ENCODE peak calls at places on chromosomes 2 and 18, in nine cellular contexts. S, P, O, G, T, E, U, B and I are unnamed samples. For H3K4me1, the result is how much of the 10 kb centered on the place peaks cover.

GRCh38 chr2:33788044-33788443 is 188.9 kb upstream of the FAM98A start:
- DNase-seq in G (no peak), T (no peak), P (no peak), B (no peak), S (no peak), O (no peak), U (no peak), E (no peak), I (no peak)

GRCh38 chr2:52144588-52144987 is 1112.7 kb upstream of the NRXN1 start:
- DNase-seq in U (no peak), T (no peak), S (no peak), O (no peak), B (no peak), E (no peak), G (no peak), P (no peak), I (no peak)

GRCh38 chr2:134429886-134430285 is 176.0 kb downstream of the MGAT5 start:
- DNase-seq in P (peak), G (no peak), T (no peak), U (no peak), B (no peak), O (no peak), E (no peak), S (no peak), I (no peak)

GRCh38 chr2:55048925-55049793 is 1.1 kb downstream of the RTN4 start:
- DNase-seq in B (peak), P (peak), G (peak), T (peak), S (peak), E (peak), U (peak), O (peak), I (peak)

GRCh38 chr18:26875040-26875654 is 9.6 kb upstream of the AQP4 start:
- DNase-seq in P (no peak), G (no peak), U (no peak), T (no peak), E (no peak), B (no peak), S (no peak), O (no peak), I (no peak)

GRCh38 chr2:165122521-165122920 is 81.3 kb downstream of the SCN3A start:
- DNase-seq in G (no peak), E (peak), U (no peak), T (no peak), B (no peak), O (no peak), S (no peak), P (no peak), I (no peak)

GRCh38 chr2:172270278-172271079 is 156.9 kb upstream of the ITGA6 start:
- DNase-seq in E (no peak), P (peak), S (no peak), B (peak), G (peak), T (no peak), O (no peak), U (no peak), I (no peak)

GRCh38 chr2:7468955-7469354 is 551.7 kb downstream of the RNF144A start:
- DNase-seq in O (no peak), G (no peak), B (no peak), P (no peak), U (no peak), T (no peak), E (no peak), S (no peak), I (no peak)

GRCh38 chr2:208033701-208034502 is 8.6 kb upstream of the PLEKHM3 start:
- DNase-seq in O (no peak), S (no peak), T (no peak), U (no peak), P (peak), G (peak), E (peak), B (peak), I (peak)

GRCh38 chr18:10563886-10564285 is 38.1 kb downstream of the NAPG start:
- DNase-seq in T (peak), O (no peak), U (no peak), B (no peak), G (peak), S (no peak), P (no peak), E (peak), I (no peak)

GRCh38 chr18:79952996-79953559 is 1.6 kb upstream of the SLC66A2 start:
- DNase-seq in O (no peak), E (no peak), U (no peak), T (no peak), S (no peak), B (peak), G (no peak), P (peak), I (no peak)

GRCh38 chr2:215868886-215869285 is 144.5 kb downstream of the MREG start:
- DNase-seq in B (no peak), O (no peak), P (no peak), T (no peak), U (no peak), G (no peak), E (no peak), S (no peak), I (no peak)

GRCh38 chr2:105969552-105969951 is 224.5 kb downstream of the UXS1 start:
- DNase-seq in S (no peak), P (peak), U (no peak), T (no peak), G (no peak), B (no peak), E (peak), O (no peak), I (no peak)

GRCh38 chr2:19330436-19330835 is 28.0 kb downstream of the OSR1 start:
- DNase-seq in O (no peak), S (no peak), G (no peak), P (no peak), E (no peak), B (no peak), T (no peak), U (no peak), I (no peak)

GRCh38 chr2:182994228-182994912 is 43.9 kb downstream of the NCKAP1 start:
- DNase-seq in B (no peak), T (no peak), P (no peak), U (no peak), E (no peak), G (no peak), O (no peak), S (no peak), I (no peak)

GRCh38 chr2:237934186-237934585 is 32.6 kb upstream of the UBE2F start:
- DNase-seq in S (no peak), U (no peak), P (no peak), E (no peak), G (no peak), O (no peak), B (no peak), T (no peak), I (no peak)

GRCh38 chr2:135590594-135591290 is 59.5 kb downstream of the R3HDM1 start:
- DNase-seq in U (no peak), T (no peak), B (no peak), G (no peak), E (no peak), S (no peak), O (no peak), P (no peak), I (no peak)

GRCh38 chr2:134897932-134898331 is 20.7 kb upstream of the CCNT2 start:
- DNase-seq in S (no peak), U (no peak), O (no peak), B (no peak), E (no peak), P (no peak), T (no peak), G (no peak), I (no peak)

GRCh38 chr2:7732497-7732896 is 815.3 kb downstream of the RNF144A start:
- DNase-seq in E (no peak), B (no peak), G (no peak), S (no peak), U (no peak), T (no peak), P (no peak), O (no peak), I (no peak)

GRCh38 chr18:12406376-12407111 is 1.2 kb upstream of the PRELID3A start:
- DNase-seq in T (no peak), P (no peak), O (no peak), G (no peak), U (no peak), B (no peak), S (no peak), E (no peak), I (peak)
- H3K4me3 ChIP-seq in T (no peak), P (no peak), O (no peak), G (no peak), U (no peak), B (no peak), S (no peak), E (no peak), I (no peak)

GRCh38 chr2:160753331-160753654 is 259.7 kb upstream of the RBMS1 start:
- DNase-seq in S (no peak), G (no peak), B (no peak), P (no peak), E (no peak), O (no peak), T (no peak), U (no peak), I (no peak)
- TF ChIP-seq CTCF in S (no peak), G (no peak), B (no peak), P (no peak), E (no peak), O (no peak), T (no peak), U (no peak), I (no peak)

DNA sequence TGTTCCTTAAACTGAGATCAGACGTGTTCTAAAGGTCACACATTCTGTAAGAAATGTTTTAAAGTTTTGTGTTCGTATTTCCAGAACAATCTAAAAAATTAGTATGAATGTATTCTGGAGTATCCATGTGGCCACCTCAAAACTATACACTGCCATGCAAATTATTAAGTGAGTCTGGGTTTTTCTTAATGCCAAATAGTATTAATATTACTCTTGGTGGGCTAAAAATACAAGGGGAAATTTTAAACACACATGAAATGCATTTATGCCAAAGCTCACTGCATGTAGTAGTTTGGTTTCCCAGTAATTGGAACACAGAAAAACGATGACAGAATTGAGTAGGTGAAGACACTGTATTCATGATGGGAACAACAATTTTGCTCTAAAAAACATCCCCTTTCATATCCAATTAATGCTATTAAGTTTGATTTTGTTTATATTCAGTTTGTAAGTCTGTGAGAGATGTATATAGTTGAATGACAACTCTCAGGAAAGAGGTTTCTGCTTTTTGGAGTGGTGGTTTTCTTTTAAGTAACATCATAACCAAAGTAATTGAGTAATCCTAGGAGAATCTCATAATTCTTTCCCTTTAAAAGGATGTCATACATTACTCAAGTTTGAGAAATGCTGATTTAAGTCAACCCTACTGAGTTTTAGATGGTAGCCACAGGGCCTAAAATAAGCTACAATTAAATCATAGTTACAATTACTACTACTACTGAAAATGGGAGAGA is 75.7 kb upstream of the CDCA7 start:
- DNase-seq in E (no peak), T (no peak), P (no peak), O (no peak), B (no peak), U (no peak), G (no peak), S (no peak), I (no peak)
- H3K4me1 ChIP-seq in E (under half), T (under half), P (under half), O (under half), B (under half), U (under half), G (under half), S (under half), I (under half)

DNA sequence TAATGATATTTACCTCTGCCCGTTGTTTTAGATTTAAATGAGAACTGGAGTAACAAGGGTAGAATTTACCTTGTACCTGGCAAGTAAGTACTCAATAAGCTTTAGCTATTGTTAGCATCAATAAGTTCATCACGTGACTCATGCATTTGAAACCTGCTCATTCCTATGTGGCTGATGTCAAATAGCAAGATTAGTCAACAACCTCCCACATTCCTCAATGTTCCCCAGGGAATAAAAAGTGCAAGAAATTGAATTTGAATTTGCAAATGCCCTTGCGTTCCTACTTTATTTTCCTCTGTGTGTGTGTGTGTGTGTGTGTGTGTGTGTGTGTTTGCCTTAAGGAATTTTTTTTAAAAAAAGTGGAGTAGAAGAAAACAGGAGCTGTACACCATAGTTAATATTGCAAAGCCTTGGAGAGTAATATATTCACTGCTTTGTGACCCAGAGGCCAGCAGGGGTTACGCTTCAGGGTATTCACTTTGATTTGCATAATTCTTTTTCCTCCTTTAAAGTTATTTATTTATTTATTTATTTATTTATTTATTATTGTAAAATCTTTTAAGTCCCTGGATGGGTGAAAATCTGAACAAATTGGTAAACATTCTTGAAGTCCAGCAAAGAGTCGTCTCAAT is 43.9 kb upstream of the DNAH7 start:
- DNase-seq in E (peak), T (no peak), G (no peak), O (no peak), P (no peak), B (no peak), S (no peak), U (no peak), I (no peak)
- H3K4me3 ChIP-seq in E (no peak), T (no peak), G (no peak), O (no peak), P (no peak), B (no peak), S (no peak), U (no peak), I (no peak)